ENCODE peak calls at places on chromosomes 4 and X, in seven cellular contexts. N is PC-3, K is GM23248, D is HCT116, U is GM23338, E is neural progenitor cell, Z is MM.1S. F is an unnamed sample.

GRCh38 chrX:23773601-23774175 is 9.3 kb upstream of the SAT1 start:
- DNase-seq in E (no peak), K (no peak), N (no peak), D (no peak), Z (peak), U (no peak), F (no peak)

GRCh38 chr4:185608223-185608622 is 72.9 kb upstream of the PDLIM3 start:
- DNase-seq in E (no peak), N (no peak), K (no peak), Z (no peak), U (no peak), D (no peak), F (no peak)

GRCh38 chr4:182231080-182231479 is 12.1 kb upstream of the TENM3 start:
- DNase-seq in E (no peak), K (no peak), U (no peak), N (no peak), Z (no peak), D (no peak), F (no peak)

GRCh38 chrX:133391116-133391515 is 24.2 kb downstream of the GPC4 start:
- DNase-seq in U (no peak), D (no peak), Z (no peak), E (no peak), N (no peak), K (no peak), F (no peak)

GRCh38 chr4:48799157-48799556 is 19.1 kb upstream of the FRYL start:
- DNase-seq in K (no peak), Z (no peak), D (no peak), E (no peak), U (peak), N (peak), F (no peak)

GRCh38 chrX:37904833-37905232 is 57.5 kb upstream of the DYNLT3 start:
- DNase-seq in Z (no peak), D (no peak), E (no peak), U (no peak), N (no peak), K (no peak), F (no peak)

GRCh38 chr4:148951346-148951745 is 509.1 kb upstream of the NR3C2 start:
- DNase-seq in Z (no peak), U (no peak), N (peak), E (no peak), D (no peak), K (no peak), F (peak)

GRCh38 chr4:106365613-106366012 is 3.0 kb downstream of the GIMD1 start:
- DNase-seq in E (no peak), D (no peak), U (no peak), N (peak), Z (no peak), K (peak), F (peak)

GRCh38 chr4:182144621-182145359 is 98.4 kb upstream of the TENM3 start:
- DNase-seq in D (no peak), U (peak), K (peak), Z (peak), N (no peak), E (peak), F (peak)

GRCh38 chrX:133527415-133527814 is 112.1 kb upstream of the GPC4 start:
- DNase-seq in K (no peak), E (no peak), Z (no peak), D (no peak), N (no peak), U (peak), F (no peak)

GRCh38 chr4:126213996-126214395 is 899.2 kb downstream of the FAT4 start:
- DNase-seq in N (peak), Z (peak), K (no peak), U (no peak), E (no peak), D (no peak), F (peak)

GRCh38 chr4:152935661-152936445 is at the start of gene FHDC1:
- DNase-seq in E (peak), K (peak), Z (peak), N (peak), U (peak), D (peak), F (peak)

GRCh38 chr4:20960291-20960690 is 260.0 kb downstream of the PACRGL start:
- DNase-seq in Z (no peak), N (no peak), K (no peak), E (no peak), U (no peak), D (no peak), F (no peak)

GRCh38 chr4:109977854-109978501 is 65.3 kb downstream of the EGF start:
- DNase-seq in U (peak), K (peak), Z (peak), D (peak), E (peak), N (peak), F (peak)

GRCh38 chr4:87961993-87962791 is 13.3 kb upstream of the SPP1 start:
- DNase-seq in Z (no peak), D (no peak), E (no peak), N (peak), K (peak), U (no peak), F (peak)

GRCh38 chr4:174996079-174996478 is 77.9 kb downstream of the ADAM29 start:
- DNase-seq in E (no peak), Z (no peak), D (no peak), N (no peak), K (no peak), U (no peak), F (no peak)

GRCh38 chrX:41449615-41450014 is 2.5 kb downstream of the NYX start:
- DNase-seq in U (no peak), N (peak), K (peak), D (no peak), E (no peak), Z (peak), F (no peak)

GRCh38 chrX:154043003-154043402 is 23.3 kb upstream of the IRAK1 start:
- DNase-seq in N (no peak), D (no peak), K (peak), E (no peak), Z (no peak), U (no peak), F (no peak)

GRCh38 chr4:123248260-123248659 is 148.3 kb upstream of the SPRY1 start:
- DNase-seq in D (no peak), K (peak), E (no peak), U (no peak), Z (no peak), N (no peak), F (no peak)

GRCh38 chr4:144906181-144906895 is 191.7 kb downstream of the ANAPC10 start:
- DNase-seq in N (peak), U (no peak), Z (peak), K (peak), D (no peak), E (no peak), F (peak)

GRCh38 chr4:75235359-75235951 is 278.7 kb downstream of the RCHY1 start:
- DNase-seq in D (no peak), N (no peak), U (no peak), E (no peak), Z (peak), K (no peak), F (no peak)

GRCh38 chr4:88938138-88938537 is 118.8 kb downstream of the FAM13A start:
- DNase-seq in U (peak), N (peak), Z (no peak), E (no peak), K (peak), D (no peak), F (peak)

GRCh38 chrX:1167918-1168481 is 44.4 kb downstream of the CRLF2 start:
- DNase-seq in U (no peak), D (no peak), N (no peak), Z (no peak), K (no peak), E (no peak), F (no peak)

GRCh38 chr4:124409044-124409443 is 303.5 kb downstream of the ANKRD50 start:
- DNase-seq in N (peak), E (no peak), U (no peak), Z (no peak), K (peak), D (no peak), F (no peak)

GRCh38 chrX:42398967-42399631 is 378.9 kb downstream of the PPP1R2C start:
- DNase-seq in N (no peak), K (no peak), E (no peak), Z (no peak), D (no peak), U (no peak), F (no peak)

GRCh38 chr4:152112887-152113286 is 352.1 kb upstream of the GATB start:
- DNase-seq in D (no peak), U (no peak), Z (peak), K (no peak), N (no peak), E (no peak), F (no peak)

GRCh38 chr4:108155373-108155772 is 13.4 kb downstream of the LEF1 start:
- DNase-seq in N (no peak), D (no peak), U (peak), E (peak), K (no peak), Z (no peak), F (peak)

GRCh38 chrX:150361070-150361776 is 1.9 kb upstream of the MAMLD1 start:
- DNase-seq in N (peak), E (peak), D (no peak), U (peak), Z (no peak), K (peak), F (peak)

GRCh38 chr4:33107813-33108212 is 2387.6 kb downstream of the PCDH7 start:
- DNase-seq in D (no peak), Z (no peak), N (peak), K (peak), U (no peak), E (no peak), F (no peak)

GRCh38 chr4:133498149-133498548 is 349.1 kb downstream of the PCDH10 start:
- DNase-seq in K (no peak), E (no peak), D (no peak), U (no peak), Z (no peak), N (peak), F (no peak)

GRCh38 chrX:28010875-28011274 is 29.6 kb upstream of the DCAF8L1 start:
- DNase-seq in E (no peak), N (no peak), Z (no peak), D (no peak), U (no peak), K (no peak), F (no peak)

GRCh38 chr4:96638132-96638531 is 798.2 kb downstream of the PDHA2 start:
- DNase-seq in N (no peak), Z (no peak), D (no peak), E (no peak), U (no peak), K (no peak), F (peak)

GRCh38 chrX:97747346-97747745 is 863.6 kb downstream of the RPA4 start:
- DNase-seq in E (no peak), N (no peak), Z (no peak), D (no peak), U (no peak), K (no peak), F (no peak)

GRCh38 chr4:164648151-164648848 is 105.6 kb upstream of the SMIM31 start:
- DNase-seq in D (peak), E (no peak), Z (no peak), K (peak), U (no peak), N (peak), F (no peak)

GRCh38 chrX:72110051-72110926 is 21.4 kb downstream of the RTL5 start:
- DNase-seq in D (no peak), E (no peak), N (no peak), K (no peak), Z (no peak), U (no peak), F (no peak)

GRCh38 chr4:109332926-109333464 is 30.5 kb upstream of the COL25A1 start:
- DNase-seq in Z (no peak), K (peak), E (peak), D (no peak), U (peak), N (no peak), F (no peak)

GRCh38 chrX:41491267-41492004 is 44.3 kb downstream of the NYX start:
- DNase-seq in K (peak), N (peak), U (peak), E (peak), Z (no peak), D (peak), F (peak)

GRCh38 chr4:167831853-167832252 is 260.5 kb upstream of the ANXA10 start:
- DNase-seq in N (no peak), K (no peak), Z (no peak), D (no peak), U (no peak), E (no peak), F (no peak)

GRCh38 chr4:40186665-40187014 is 10.2 kb upstream of the RHOH start:
- DNase-seq in U (no peak), N (no peak), K (no peak), E (no peak), D (no peak), Z (no peak), F (no peak)

GRCh38 chr4:40182979-40183378 is 13.9 kb upstream of the RHOH start:
- DNase-seq in N (no peak), E (no peak), K (no peak), D (no peak), Z (no peak), U (no peak), F (no peak)

GRCh38 chr4:40185830-40186664 is 10.8 kb upstream of the RHOH start:
- DNase-seq in Z (no peak), U (no peak), E (no peak), N (no peak), K (peak), D (no peak), F (no peak)

GRCh38 chr4:40182041-40182440 is 14.8 kb upstream of the RHOH start:
- DNase-seq in Z (no peak), U (no peak), K (no peak), D (no peak), E (no peak), N (no peak), F (no peak)

GRCh38 chr4:40183615-40184411 is 13.0 kb upstream of the RHOH start:
- DNase-seq in U (no peak), K (peak), E (no peak), D (no peak), Z (peak), N (no peak), F (no peak)
- H3K4me3 ChIP-seq in U (no peak), K (no peak), E (no peak), D (no peak), Z (no peak), N (no peak), F (no peak)

DNA sequence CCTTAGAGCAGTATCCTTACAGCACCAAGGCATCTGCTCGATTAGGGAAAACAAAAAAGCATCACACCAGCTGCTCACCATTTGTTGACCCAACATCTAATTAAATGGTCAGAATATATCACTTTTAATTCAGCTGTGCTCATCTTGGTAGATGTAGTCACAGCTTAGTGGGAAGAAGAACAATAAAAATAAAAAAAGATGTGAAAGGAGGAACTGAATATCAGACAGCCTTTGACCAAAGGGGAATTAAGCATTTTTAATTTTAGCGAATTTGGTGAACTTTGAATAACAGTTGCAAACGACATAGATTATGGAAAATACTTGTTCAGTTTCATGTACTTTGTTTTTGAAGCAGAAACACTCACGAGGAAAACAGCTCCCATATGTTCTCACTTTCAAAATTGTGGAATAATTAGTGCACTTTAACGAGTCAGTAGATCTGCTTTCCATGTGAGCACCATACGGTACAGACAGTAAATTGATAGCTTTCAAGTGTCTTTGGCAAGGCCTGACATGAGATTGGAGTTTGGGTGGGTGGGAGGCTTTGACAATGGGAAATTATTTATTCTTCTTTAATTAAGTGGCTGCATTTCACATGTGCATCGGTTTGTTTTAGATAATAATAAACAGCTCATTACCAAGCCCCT is 148.5 kb upstream of the CLNK start:
- DNase-seq in E (no peak), D (no peak), N (no peak), U (no peak), K (no peak), Z (no peak), F (no peak)
- TF ChIP-seq EZH2phosphoT487 in E (no peak), D (no peak), N (no peak), U (no peak), K (no peak), Z (no peak), F (no peak)

GRCh38 chrX:114581528-114582263 is 2.2 kb upstream of the HTR2C start:
- DNase-seq in Z (no peak), D (no peak), K (peak), N (no peak), E (peak), U (peak), F (peak)
- TF ChIP-seq EZH2 in Z (no peak), D (no peak), K (no peak), N (no peak), E (peak), U (peak), F (peak)

GRCh38 chrX:101550362-101550761 is at the start of gene ARMCX1:
- DNase-seq in U (peak), K (peak), E (peak), Z (no peak), D (no peak), N (no peak), F (peak)
- H3K4me3 ChIP-seq in U (peak), K (peak), E (peak), Z (no peak), D (no peak), N (no peak), F (peak)

GRCh38 chr4:113674251-113674650 is 87.3 kb downstream of the CAMK2D start:
- DNase-seq in Z (no peak), K (peak), U (no peak), E (no peak), N (no peak), D (no peak), F (no peak)
- TF ChIP-seq EZH2phosphoT487 in Z (no peak), K (no peak), U (no peak), E (no peak), N (no peak), D (no peak), F (no peak)

GRCh38 chrX:137566746-137567473 is 983 bp downstream of the ZIC3 start:
- DNase-seq in N (no peak), D (no peak), E (peak), K (peak), Z (no peak), U (no peak), F (no peak)
- TF ChIP-seq EZH2 in N (peak), D (no peak), E (peak), K (no peak), Z (no peak), U (no peak), F (peak)

GRCh38 chr4:94490437-94490836 is 38.7 kb downstream of the PDLIM5 start:
- DNase-seq in K (no peak), E (no peak), U (no peak), D (no peak), N (no peak), Z (no peak), F (no peak)

GRCh38 chr4:94491322-94491721 is 39.6 kb downstream of the PDLIM5 start:
- DNase-seq in D (no peak), N (peak), U (no peak), Z (no peak), K (peak), E (no peak), F (no peak)

GRCh38 chr4:94486372-94486801 is 34.6 kb downstream of the PDLIM5 start:
- DNase-seq in K (no peak), N (peak), Z (no peak), E (no peak), D (no peak), U (no peak), F (no peak)

GRCh38 chr4:94488667-94489066 is 36.9 kb downstream of the PDLIM5 start:
- DNase-seq in E (no peak), N (peak), Z (no peak), D (no peak), K (peak), U (no peak), F (no peak)

GRCh38 chr4:94489075-94489474 is 37.3 kb downstream of the PDLIM5 start:
- DNase-seq in U (no peak), E (no peak), K (no peak), Z (no peak), D (no peak), N (no peak), F (no peak)
- H3K4me3 ChIP-seq in U (no peak), E (no peak), K (no peak), Z (no peak), D (no peak), N (peak), F (no peak)

DNA sequence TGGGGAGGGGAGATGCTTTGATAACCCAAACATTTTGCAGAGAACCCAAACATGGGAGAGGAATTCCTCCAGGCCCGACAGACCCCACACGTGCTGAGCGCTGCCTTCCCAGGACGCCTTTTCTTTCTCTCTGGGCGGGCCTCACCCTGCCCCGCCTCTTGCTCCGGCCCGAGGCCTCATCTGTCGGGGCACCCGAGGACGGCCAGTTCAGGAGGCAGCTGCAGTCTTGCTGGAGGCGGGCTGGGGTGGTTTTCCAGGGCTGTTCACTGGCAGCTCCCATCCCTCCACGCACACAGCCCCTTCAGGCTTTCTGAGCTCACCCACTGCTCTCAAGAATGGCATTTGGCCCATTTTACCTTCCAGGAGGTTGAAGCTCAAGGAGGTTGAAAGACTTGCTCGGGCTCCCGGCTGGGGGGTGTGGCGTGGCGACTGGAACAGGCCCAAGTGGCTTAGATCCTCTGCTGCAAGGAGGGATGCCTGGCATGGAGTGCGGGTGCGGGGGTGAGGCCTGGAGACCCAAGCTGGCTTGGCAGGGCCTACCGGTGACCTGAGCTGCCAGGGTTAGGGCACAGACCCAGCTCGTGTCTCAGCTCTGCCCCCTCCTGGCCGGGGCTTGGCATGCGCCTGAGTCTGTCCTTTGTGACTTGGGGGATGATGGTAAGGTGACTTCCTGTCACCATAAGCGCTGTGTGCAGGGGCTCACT is 99.2 kb downstream of the PSAPL1 start:
- DNase-seq in D (peak), E (peak), K (peak), N (peak), U (peak), Z (peak), F (peak)
- TF ChIP-seq EZH2phosphoT487 in D (no peak), E (no peak), K (no peak), N (no peak), U (no peak), Z (no peak), F (no peak)

GRCh38 chr4:76305033-76305687 is 1.4 kb upstream of the STBD1 start:
- DNase-seq in D (no peak), Z (peak), E (no peak), N (no peak), U (no peak), K (no peak), F (no peak)

GRCh38 chr4:76307670-76308014 is 1.1 kb downstream of the STBD1 start:
- DNase-seq in E (no peak), K (peak), D (no peak), Z (peak), N (no peak), U (no peak), F (peak)

GRCh38 chr4:76305971-76306881 is at the start of gene STBD1:
- DNase-seq in Z (peak), D (peak), N (peak), E (peak), K (peak), U (peak), F (peak)

GRCh38 chr4:76308548-76308947 is 2.0 kb downstream of the STBD1 start:
- DNase-seq in D (no peak), U (no peak), E (no peak), K (no peak), N (no peak), Z (no peak), F (peak)

GRCh38 chr4:76306882-76307669 is 543 bp downstream of the STBD1 start:
- DNase-seq in K (peak), E (peak), N (peak), D (no peak), U (peak), Z (peak), F (peak)
- TF ChIP-seq EZH2 in K (no peak), E (no peak), N (no peak), D (no peak), U (no peak), Z (no peak), F (no peak)

F was measured in hepatocyte.